ENCODE peak calls at places on chromosomes 16 and 17, in seven cellular contexts. One of them, this sample, is unnamed.

GRCh38 chr16:79605999-79606398 is 5.5 kb upstream of the MAF start:
- DNase-seq in choroid plexus epithelial cell: peak
- DNase-seq in cardiac muscle cell: peak
- DNase-seq in PC-3: peak
- DNase-seq in stomach: no peak
- DNase-seq in HFF-Myc: no peak
- DNase-seq in left ventricle myocardium inferior: no peak
- DNase-seq in this sample: no peak

GRCh38 chr17:19317359-19318095 is 45.0 kb downstream of the B9D1 start:
- DNase-seq in choroid plexus epithelial cell: peak
- DNase-seq in cardiac muscle cell: peak
- DNase-seq in PC-3: no peak
- DNase-seq in stomach: peak
- DNase-seq in HFF-Myc: no peak
- DNase-seq in left ventricle myocardium inferior: peak
- DNase-seq in this sample: peak

GRCh38 chr16:73131153-73131862 is 83.4 kb upstream of the ZFHX3 start:
- DNase-seq in choroid plexus epithelial cell: peak
- DNase-seq in cardiac muscle cell: no peak
- DNase-seq in PC-3: no peak
- DNase-seq in stomach: no peak
- DNase-seq in HFF-Myc: no peak
- DNase-seq in left ventricle myocardium inferior: no peak
- DNase-seq in this sample: no peak

GRCh38 chr16:27759947-27760844 is 210.3 kb downstream of the KATNIP start:
- DNase-seq in choroid plexus epithelial cell: no peak
- DNase-seq in cardiac muscle cell: no peak
- DNase-seq in PC-3: no peak
- DNase-seq in stomach: no peak
- DNase-seq in HFF-Myc: no peak
- DNase-seq in left ventricle myocardium inferior: no peak
- DNase-seq in this sample: no peak

GRCh38 chr16:67163903-67164558 is 514 bp upstream of the HSF4 start:
- DNase-seq in choroid plexus epithelial cell: no peak
- DNase-seq in cardiac muscle cell: no peak
- DNase-seq in PC-3: no peak
- DNase-seq in stomach: no peak
- DNase-seq in HFF-Myc: no peak
- DNase-seq in left ventricle myocardium inferior: no peak
- DNase-seq in this sample: no peak

GRCh38 chr16:27378871-27379580 is 22.9 kb upstream of the IL21R start:
- DNase-seq in choroid plexus epithelial cell: peak
- DNase-seq in cardiac muscle cell: no peak
- DNase-seq in PC-3: no peak
- DNase-seq in stomach: no peak
- DNase-seq in HFF-Myc: no peak
- DNase-seq in left ventricle myocardium inferior: no peak
- DNase-seq in this sample: no peak

GRCh38 chr17:50469671-50470305 is 1.1 kb upstream of the CHAD start:
- DNase-seq in choroid plexus epithelial cell: no peak
- DNase-seq in cardiac muscle cell: no peak
- DNase-seq in PC-3: no peak
- DNase-seq in stomach: no peak
- DNase-seq in HFF-Myc: no peak
- DNase-seq in left ventricle myocardium inferior: no peak
- DNase-seq in this sample: no peak

GRCh38 chr17:55806745-55807466 is 56.1 kb downstream of the PCTP start:
- DNase-seq in choroid plexus epithelial cell: no peak
- DNase-seq in cardiac muscle cell: no peak
- DNase-seq in PC-3: no peak
- DNase-seq in stomach: no peak
- DNase-seq in HFF-Myc: no peak
- DNase-seq in left ventricle myocardium inferior: no peak
- DNase-seq in this sample: no peak

GRCh38 chr17:17947966-17948365 is 24.2 kb downstream of the TOM1L2 start:
- DNase-seq in choroid plexus epithelial cell: no peak
- DNase-seq in cardiac muscle cell: no peak
- DNase-seq in PC-3: peak
- DNase-seq in stomach: no peak
- DNase-seq in HFF-Myc: no peak
- DNase-seq in left ventricle myocardium inferior: no peak
- DNase-seq in this sample: no peak

GRCh38 chr17:31266042-31266441 is 31.0 kb downstream of the OMG start:
- DNase-seq in choroid plexus epithelial cell: peak
- DNase-seq in cardiac muscle cell: no peak
- DNase-seq in PC-3: no peak
- DNase-seq in stomach: no peak
- DNase-seq in HFF-Myc: no peak
- DNase-seq in left ventricle myocardium inferior: no peak
- DNase-seq in this sample: no peak
- TF ChIP-seq CTCF in choroid plexus epithelial cell: peak
- TF ChIP-seq CTCF in cardiac muscle cell: peak
- TF ChIP-seq CTCF in PC-3: peak
- TF ChIP-seq CTCF in stomach: no peak
- TF ChIP-seq CTCF in HFF-Myc: peak
- TF ChIP-seq CTCF in left ventricle myocardium inferior: no peak
- TF ChIP-seq CTCF in this sample: peak

GRCh38 chr17:44353656-44354331 is 8.7 kb downstream of the GRN start:
- DNase-seq in choroid plexus epithelial cell: no peak
- DNase-seq in cardiac muscle cell: peak
- DNase-seq in PC-3: no peak
- DNase-seq in stomach: peak
- DNase-seq in HFF-Myc: no peak
- DNase-seq in left ventricle myocardium inferior: peak
- DNase-seq in this sample: no peak
- H3K4me3 ChIP-seq in choroid plexus epithelial cell: peak
- H3K4me3 ChIP-seq in cardiac muscle cell: peak
- H3K4me3 ChIP-seq in PC-3: no peak
- H3K4me3 ChIP-seq in stomach: peak
- H3K4me3 ChIP-seq in HFF-Myc: no peak
- H3K4me3 ChIP-seq in left ventricle myocardium inferior: peak
- H3K4me3 ChIP-seq in this sample: no peak

DNA sequence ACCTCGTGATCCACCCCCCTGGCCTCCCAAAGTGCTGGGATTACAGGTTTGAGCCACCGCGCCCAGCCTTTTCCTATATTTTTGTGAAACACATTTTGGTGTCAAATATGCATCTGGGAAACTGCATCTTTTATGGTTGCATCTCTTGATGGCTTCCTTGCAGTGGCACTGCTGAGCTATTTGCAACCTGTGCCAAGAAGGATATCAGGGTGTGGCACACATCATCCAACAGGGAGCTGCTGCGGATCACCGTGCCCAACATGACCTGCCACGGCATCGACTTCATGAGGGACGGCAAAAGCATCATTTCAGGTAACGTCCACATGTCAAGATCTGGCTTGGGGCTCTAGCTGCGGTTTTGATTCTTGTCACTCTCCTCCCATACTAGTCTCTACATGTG is 16.8 kb upstream of the USP43 start:
- DNase-seq in choroid plexus epithelial cell: no peak
- DNase-seq in cardiac muscle cell: no peak
- DNase-seq in PC-3: peak
- DNase-seq in stomach: no peak
- DNase-seq in HFF-Myc: no peak
- DNase-seq in left ventricle myocardium inferior: no peak
- DNase-seq in this sample: no peak
- TF ChIP-seq CTCF in choroid plexus epithelial cell: no peak
- TF ChIP-seq CTCF in cardiac muscle cell: no peak
- TF ChIP-seq CTCF in PC-3: peak
- TF ChIP-seq CTCF in stomach: no peak
- TF ChIP-seq CTCF in HFF-Myc: no peak
- TF ChIP-seq CTCF in left ventricle myocardium inferior: no peak
- TF ChIP-seq CTCF in this sample: no peak

DNA sequence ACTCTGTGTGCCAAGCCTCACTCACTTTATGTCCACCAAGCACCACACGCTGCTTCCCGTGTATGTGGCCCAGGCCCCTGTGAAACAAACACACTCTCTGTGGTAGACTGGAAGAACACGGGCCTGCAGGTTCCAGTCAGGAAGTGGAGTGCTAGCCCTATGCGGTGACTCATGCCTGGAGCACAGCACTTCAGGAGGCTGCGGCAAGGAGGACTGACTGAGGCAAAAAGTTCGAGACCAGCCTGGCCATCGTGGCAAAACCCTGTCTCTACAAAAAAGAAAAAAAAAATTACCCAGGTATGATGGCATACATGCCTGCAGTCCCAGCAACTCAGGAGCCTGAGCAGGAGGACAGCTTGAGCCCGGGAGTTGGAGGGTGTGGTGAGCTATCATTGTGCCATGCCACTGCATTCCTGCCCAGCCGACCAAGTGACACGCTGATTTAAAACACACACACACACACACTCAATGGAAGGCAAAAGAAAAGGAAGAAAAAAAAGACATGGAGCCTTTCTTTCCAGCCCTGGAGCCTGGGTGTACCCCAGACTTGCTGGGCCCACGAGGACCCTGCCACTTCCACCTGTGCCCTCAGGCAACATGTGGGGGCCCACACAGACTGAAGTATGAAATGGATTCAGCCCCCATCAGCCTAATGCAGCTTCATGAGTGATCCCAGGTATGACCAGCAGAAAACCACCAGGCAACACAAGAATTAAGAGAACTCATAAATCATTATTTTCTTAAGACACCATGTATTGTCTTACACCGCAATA is 126.6 kb downstream of the ANKRD11 start:
- DNase-seq in choroid plexus epithelial cell: peak
- DNase-seq in cardiac muscle cell: peak
- DNase-seq in PC-3: peak
- DNase-seq in stomach: peak
- DNase-seq in HFF-Myc: peak
- DNase-seq in left ventricle myocardium inferior: no peak
- DNase-seq in this sample: peak
- H3K4me3 ChIP-seq in choroid plexus epithelial cell: no peak
- H3K4me3 ChIP-seq in cardiac muscle cell: no peak
- H3K4me3 ChIP-seq in PC-3: peak
- H3K4me3 ChIP-seq in stomach: no peak
- H3K4me3 ChIP-seq in HFF-Myc: no peak
- H3K4me3 ChIP-seq in left ventricle myocardium inferior: no peak
- H3K4me3 ChIP-seq in this sample: no peak

DNA sequence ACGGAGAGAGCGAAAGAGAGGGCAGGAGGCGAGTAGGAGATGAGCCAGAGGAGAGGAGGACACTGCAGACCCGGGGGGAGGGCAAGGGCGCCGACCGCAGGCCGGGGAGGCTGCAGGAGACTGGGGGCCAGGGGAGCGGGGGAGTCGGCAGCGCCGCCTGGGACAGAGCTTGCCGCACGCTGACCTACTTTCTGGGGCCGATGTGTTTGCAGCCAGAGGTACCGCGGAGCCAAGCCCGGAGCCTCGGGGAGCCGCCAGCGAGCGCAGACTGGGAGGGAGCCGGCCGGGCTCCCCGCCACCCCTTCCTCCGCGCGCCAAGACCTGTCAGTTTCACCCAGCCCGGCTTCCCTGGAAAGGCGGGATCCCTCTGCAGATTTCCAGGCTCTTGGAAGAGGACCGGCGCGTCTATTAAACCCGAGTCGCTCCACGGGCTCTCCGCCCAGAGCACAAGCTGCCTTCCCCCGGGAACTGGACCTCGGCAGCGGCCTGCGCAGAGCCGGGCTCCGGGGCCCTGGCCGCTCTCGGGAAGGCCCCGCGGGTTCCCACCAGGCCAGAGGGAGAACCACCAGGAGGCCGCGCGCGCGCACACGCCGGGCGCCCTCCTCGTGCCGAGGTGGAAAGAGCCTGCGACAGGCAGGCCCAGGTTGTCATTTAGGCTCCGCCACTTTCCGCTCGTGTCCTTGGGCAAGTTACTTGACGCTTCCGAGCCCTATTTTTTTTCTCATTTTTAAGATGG is 74.5 kb downstream of the CMC2 start:
- DNase-seq in choroid plexus epithelial cell: peak
- DNase-seq in cardiac muscle cell: peak
- DNase-seq in PC-3: peak
- DNase-seq in stomach: peak
- DNase-seq in HFF-Myc: no peak
- DNase-seq in left ventricle myocardium inferior: peak
- DNase-seq in this sample: peak
- TF ChIP-seq CTCF in choroid plexus epithelial cell: peak
- TF ChIP-seq CTCF in cardiac muscle cell: no peak
- TF ChIP-seq CTCF in PC-3: no peak
- TF ChIP-seq CTCF in stomach: no peak
- TF ChIP-seq CTCF in HFF-Myc: no peak
- TF ChIP-seq CTCF in left ventricle myocardium inferior: no peak
- TF ChIP-seq CTCF in this sample: no peak

GRCh38 chr17:39607851-39608130 is at the start of gene NEUROD2:
- DNase-seq in choroid plexus epithelial cell: no peak
- DNase-seq in cardiac muscle cell: no peak
- DNase-seq in PC-3: no peak
- DNase-seq in stomach: no peak
- DNase-seq in HFF-Myc: no peak
- DNase-seq in left ventricle myocardium inferior: no peak
- DNase-seq in this sample: no peak

GRCh38 chr17:39604911-39605491 is 2.7 kb downstream of the NEUROD2 start:
- DNase-seq in choroid plexus epithelial cell: no peak
- DNase-seq in cardiac muscle cell: no peak
- DNase-seq in PC-3: no peak
- DNase-seq in stomach: no peak
- DNase-seq in HFF-Myc: no peak
- DNase-seq in left ventricle myocardium inferior: no peak
- DNase-seq in this sample: no peak

GRCh38 chr17:39607057-39607850 is 466 bp downstream of the NEUROD2 start:
- DNase-seq in choroid plexus epithelial cell: no peak
- DNase-seq in cardiac muscle cell: no peak
- DNase-seq in PC-3: no peak
- DNase-seq in stomach: no peak
- DNase-seq in HFF-Myc: no peak
- DNase-seq in left ventricle myocardium inferior: no peak
- DNase-seq in this sample: no peak

GRCh38 chr17:39606434-39607056 is 1.2 kb downstream of the NEUROD2 start:
- DNase-seq in choroid plexus epithelial cell: no peak
- DNase-seq in cardiac muscle cell: no peak
- DNase-seq in PC-3: no peak
- DNase-seq in stomach: no peak
- DNase-seq in HFF-Myc: no peak
- DNase-seq in left ventricle myocardium inferior: no peak
- DNase-seq in this sample: no peak

DNA sequence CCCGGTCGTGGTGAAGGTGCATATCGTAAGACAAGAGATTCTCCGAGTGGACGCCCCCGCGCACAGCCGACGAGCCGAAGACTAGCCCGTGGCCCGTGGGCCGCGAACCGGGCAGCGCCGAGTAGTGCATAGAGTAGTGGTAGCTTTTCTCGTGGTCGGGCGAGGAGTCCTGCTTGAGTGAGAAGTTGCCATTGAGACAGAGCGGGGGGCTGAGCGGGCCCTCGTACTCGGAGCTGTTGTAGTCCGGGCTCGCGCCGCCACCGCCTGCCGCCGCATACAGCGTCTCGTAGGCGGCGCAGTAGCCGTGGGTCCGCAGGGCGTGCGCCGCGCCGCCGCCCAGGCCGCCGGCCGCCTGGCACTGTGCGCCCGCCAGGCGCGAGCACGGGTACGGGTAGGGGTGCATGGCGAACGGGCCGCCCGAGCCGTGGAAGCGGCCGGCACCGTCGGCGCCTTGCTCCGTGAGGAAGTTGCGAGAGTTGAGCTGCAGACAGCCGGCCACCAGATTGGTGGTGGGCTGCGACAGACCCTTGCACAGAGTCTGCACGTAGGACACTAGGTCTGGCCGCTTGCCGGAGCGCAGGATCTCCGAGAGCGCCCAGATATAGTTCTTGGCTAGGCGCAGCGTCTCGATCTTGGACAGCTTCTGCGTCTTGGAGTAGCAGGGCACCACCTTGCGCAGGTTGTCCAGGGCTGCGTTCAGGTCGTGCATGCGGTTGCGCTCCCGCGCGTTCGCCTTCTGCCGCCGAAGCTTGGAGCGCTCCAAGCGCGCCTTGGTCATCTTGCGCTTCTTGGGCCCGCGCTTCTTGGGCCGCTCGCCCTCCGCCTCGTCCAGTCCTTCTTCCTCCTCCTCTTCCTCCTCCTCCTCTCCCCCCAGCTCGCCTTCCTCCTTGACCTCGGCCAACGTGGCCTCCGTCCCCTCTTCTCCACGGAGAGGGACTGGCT is 2.0 kb downstream of the NEUROD2 start:
- DNase-seq in choroid plexus epithelial cell: no peak
- DNase-seq in cardiac muscle cell: no peak
- DNase-seq in PC-3: no peak
- DNase-seq in stomach: no peak
- DNase-seq in HFF-Myc: no peak
- DNase-seq in left ventricle myocardium inferior: no peak
- DNase-seq in this sample: no peak
- H3K4me3 ChIP-seq in choroid plexus epithelial cell: no peak
- H3K4me3 ChIP-seq in cardiac muscle cell: no peak
- H3K4me3 ChIP-seq in PC-3: peak
- H3K4me3 ChIP-seq in stomach: peak
- H3K4me3 ChIP-seq in HFF-Myc: no peak
- H3K4me3 ChIP-seq in left ventricle myocardium inferior: peak
- H3K4me3 ChIP-seq in this sample: no peak